ENCODE peak calls at places on chromosomes 3 and 15, in eight cellular contexts. L is NCI-H1092 treated with DMSO at 0.1 percent for 48 hours; Q is activated CD4-positive, alpha-beta T cell treated with anti-CD3 and anti-CD28 coated beads, Interleukin-2, amount 10 ng/mL, durations not matched to agents 7 days and 5 days; G is PC-9; P is T follicular helper cell; Z is hippocampal formation; Y is HCEC 1CT; C is T-helper 1 cell. N is an unnamed sample.

GRCh38 chr3:12139111-12139511 is 19.6 kb downstream of the TIMP4 start:
- DNase-seq in L (no peak), Y (peak), G (peak), C (peak), Q (no peak), Z (no peak), P (no peak), N (peak)

GRCh38 chr3:99952306-99952705 is 134.6 kb downstream of the CMSS1 start:
- DNase-seq in Z (no peak), Q (no peak), L (no peak), G (no peak), C (no peak), Y (peak), P (no peak), N (no peak)

GRCh38 chr3:39107874-39108308 is 411 bp downstream of the TTC21A start:
- DNase-seq in Y (peak), G (no peak), L (peak), Z (no peak), Q (no peak), C (no peak), P (no peak), N (no peak)

GRCh38 chr15:65245096-65245849 is 34.0 kb upstream of the CILP start:
- DNase-seq in Z (no peak), L (no peak), Y (peak), Q (no peak), G (no peak), C (no peak), P (no peak), N (no peak)

GRCh38 chr15:100516592-100517489 is 11.9 kb downstream of the CERS3 start:
- DNase-seq in P (no peak), G (no peak), Z (no peak), Y (no peak), Q (no peak), L (peak), C (no peak), N (no peak)

GRCh38 chr3:4756060-4756775 is 223.0 kb upstream of the BHLHE40 start:
- DNase-seq in Y (no peak), Z (no peak), C (no peak), P (no peak), L (no peak), Q (no peak), G (no peak), N (no peak)

GRCh38 chr15:63609448-63609847 is 12.3 kb downstream of the FBXL22 start:
- DNase-seq in G (no peak), Y (no peak), C (no peak), P (no peak), Q (no peak), Z (no peak), L (no peak), N (no peak)

GRCh38 chr3:194686816-194687637 is 1.3 kb downstream of the FAM43A start:
- DNase-seq in Z (peak), C (peak), G (no peak), L (peak), Q (no peak), Y (no peak), P (no peak), N (no peak)